ENCODE peak calls at places on chromosomes 16 and 17, in five cellular contexts. J is lung, B is A549, O is uterus, Z is fibroblast of lung. V is an unnamed sample.

GRCh38 chr17:61728297-61728836 is 135.0 kb downstream of the BRIP1 start:
- DNase-seq in J (no peak), B (no peak), O (no peak), Z (no peak), V (no peak)

GRCh38 chr16:619476-620100 is 11.2 kb upstream of the WFIKKN1 start:
- DNase-seq in J (no peak), B (no peak), O (no peak), Z (no peak), V (no peak)

GRCh38 chr17:69269174-69269998 is 40.8 kb upstream of the ABCA10 start:
- DNase-seq in J (no peak), B (peak; percentile 31), O (no peak), Z (peak; percentile 79), V (no peak)

GRCh38 chr16:63921737-63922136 is 1200.1 kb downstream of the CDH11 start:
- DNase-seq in J (no peak), B (no peak), O (no peak), Z (no peak), V (no peak)

GRCh38 chr16:86590501-86591144 is 12.3 kb downstream of the FOXL1 start:
- DNase-seq in J (no peak), B (peak; percentile 84), O (no peak), Z (peak; percentile 89), V (no peak)

GRCh38 chr16:17273142-17273561 is 197.6 kb downstream of the XYLT1 start:
- DNase-seq in J (no peak), B (peak; percentile 48), O (peak; percentile 20), Z (peak; percentile 90), V (no peak)

GRCh38 chr17:49447603-49448325 is 33.1 kb upstream of the PHB1 start:
- DNase-seq in J (no peak), B (no peak), O (no peak), Z (no peak), V (no peak)

GRCh38 chr17:73956595-73957465 is 246.6 kb upstream of the RPL38 start:
- DNase-seq in J (peak; percentile 40), B (peak; percentile 78), O (no peak), Z (peak; percentile 28), V (peak; percentile 27)

GRCh38 chr17:80217703-80218362 is 2.3 kb downstream of the SGSH start:
- DNase-seq in J (no peak), B (no peak), O (no peak), Z (no peak), V (no peak)

GRCh38 chr16:10242916-10243315 is 60.7 kb upstream of the GRIN2A start:
- DNase-seq in J (no peak), B (no peak), O (no peak), Z (no peak), V (no peak)

DNA sequence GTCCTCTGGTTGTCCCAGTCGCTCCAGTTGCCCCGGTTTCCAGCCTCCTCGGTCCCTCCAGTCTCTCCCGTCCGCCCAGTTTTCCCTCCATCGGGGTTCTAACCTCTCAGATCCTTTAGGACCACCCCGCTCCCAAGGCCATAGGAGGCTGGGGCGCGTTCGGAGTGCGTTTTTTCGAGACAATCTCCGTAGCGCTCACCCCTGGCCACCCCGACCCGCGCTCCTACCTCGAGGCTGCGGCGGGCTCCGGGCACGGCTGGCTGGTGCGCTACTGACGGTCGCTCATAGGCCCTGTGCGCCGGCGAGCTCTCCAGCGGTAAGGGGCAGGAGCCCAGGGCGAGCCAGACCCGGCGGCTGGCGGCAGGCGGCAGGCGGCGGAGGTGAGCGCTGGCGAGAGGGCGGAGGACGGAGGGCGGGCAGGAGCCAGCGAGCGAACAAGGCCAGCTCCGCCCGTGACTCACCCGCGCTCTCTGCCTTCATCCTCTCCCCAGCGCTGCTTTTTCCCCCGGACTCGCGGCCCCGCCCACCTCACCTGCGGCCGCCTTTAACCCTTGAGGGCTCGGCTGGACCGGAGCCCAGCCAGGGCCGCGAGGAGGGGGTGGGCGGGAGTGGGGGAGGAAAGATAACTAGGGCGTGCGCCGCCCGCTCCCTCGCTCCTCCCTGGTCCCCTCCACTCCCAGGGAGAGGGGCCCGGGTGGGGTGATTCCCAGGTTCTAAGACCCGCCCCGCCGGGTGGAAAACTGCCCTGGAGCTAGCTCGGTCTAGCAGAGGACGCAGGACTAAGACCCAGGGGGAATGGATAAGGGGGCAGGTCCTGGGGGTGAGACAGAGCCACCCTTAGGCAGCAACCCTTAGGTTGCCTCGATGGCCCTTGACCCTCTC is at the start of gene SP6:
- DNase-seq in J (peak; percentile 81), B (peak; percentile 76), O (peak; percentile 39), Z (peak; percentile 14), V (no peak)
- TF ChIP-seq CTCF in J (no peak), B (peak; percentile 27), O (peak; percentile 28), Z (no peak), V (no peak)

GRCh38 chr16:25212636-25213035 is 4.1 kb upstream of the AQP8 start:
- DNase-seq in J (no peak), B (no peak), O (no peak), Z (no peak), V (no peak)

GRCh38 chr16:25217119-25217511 is 368 bp downstream of the AQP8 start:
- DNase-seq in J (no peak), B (no peak), O (no peak), Z (no peak), V (no peak)

GRCh38 chr16:25217921-25218320 is 1.2 kb downstream of the AQP8 start:
- DNase-seq in J (no peak), B (no peak), O (no peak), Z (no peak), V (no peak)

GRCh38 chr16:25210758-25211157 is 6.0 kb upstream of the AQP8 start:
- DNase-seq in J (no peak), B (no peak), O (no peak), Z (peak; percentile 36), V (no peak)

DNA sequence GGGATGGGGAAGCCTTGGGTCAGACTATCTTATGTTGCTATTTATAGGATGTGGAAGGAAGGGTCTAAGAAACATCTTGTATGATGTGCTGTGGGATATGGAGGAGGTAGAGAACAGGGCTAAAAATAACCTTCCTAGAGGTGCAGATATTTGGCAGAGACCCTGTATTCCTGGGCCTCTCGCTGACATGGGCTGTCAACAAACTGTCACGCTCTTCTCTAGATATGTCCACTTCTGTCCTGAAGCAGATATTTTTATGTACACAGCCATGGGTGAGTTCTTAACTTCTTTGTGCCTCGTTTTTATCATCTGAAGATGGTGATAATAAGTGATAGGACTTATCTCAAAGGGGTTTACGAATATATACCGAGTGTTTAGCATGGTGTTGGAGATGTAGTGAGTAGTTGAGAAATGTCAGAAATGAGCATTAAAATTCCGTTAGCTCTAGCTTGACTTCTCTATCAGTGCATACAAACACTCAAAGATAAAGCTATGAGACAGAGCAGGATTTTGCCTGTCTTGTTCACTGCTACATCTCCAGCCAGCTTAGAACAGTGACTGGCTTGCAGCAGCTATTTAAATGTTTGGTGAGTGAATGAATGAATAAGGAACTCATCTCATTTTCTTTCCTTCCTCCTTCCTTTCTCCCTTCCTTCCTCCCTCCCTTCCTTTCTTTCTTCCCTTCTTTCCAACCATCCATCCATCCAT is 2.9 kb upstream of the AQP8 start:
- DNase-seq in J (no peak), B (no peak), O (no peak), Z (no peak), V (no peak)
- H3K27ac ChIP-seq in J (no peak overlapping the region), B (no peak overlapping the region), O (no peak overlapping the region), Z (no peak overlapping the region), V (no peak overlapping the region)

GRCh38 chr16:83882118-83882879 is 16.6 kb upstream of the MLYCD start:
- DNase-seq in J (no peak), B (no peak), O (no peak), Z (no peak), V (no peak)

DNA sequence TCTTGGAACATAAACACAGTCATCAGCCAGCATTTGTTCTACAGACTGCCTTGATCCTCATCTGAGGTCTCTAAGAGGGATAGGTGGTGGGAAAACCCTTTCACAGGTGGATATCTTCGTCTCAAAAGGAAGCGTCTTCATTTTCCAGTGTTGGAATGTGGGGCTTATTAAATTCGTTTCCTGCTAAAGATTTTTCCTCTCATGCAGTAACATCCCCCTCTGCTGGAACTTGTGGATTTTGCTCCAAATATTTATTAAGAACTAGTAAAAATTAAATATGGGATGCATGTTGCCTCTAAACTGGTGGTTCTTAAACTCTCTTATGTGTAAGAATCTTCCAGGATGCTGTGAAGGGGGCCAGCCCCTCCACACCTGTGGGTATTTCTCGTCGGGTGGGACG is 20.1 kb upstream of the MLYCD start:
- DNase-seq in J (no peak), B (peak; percentile 59), O (no peak), Z (peak; percentile 70), V (no peak)
- TF ChIP-seq CTCF in J (peak; percentile 10), B (peak; percentile 68), O (peak; percentile 58), Z (peak; percentile 65), V (peak; percentile 49)

DNA sequence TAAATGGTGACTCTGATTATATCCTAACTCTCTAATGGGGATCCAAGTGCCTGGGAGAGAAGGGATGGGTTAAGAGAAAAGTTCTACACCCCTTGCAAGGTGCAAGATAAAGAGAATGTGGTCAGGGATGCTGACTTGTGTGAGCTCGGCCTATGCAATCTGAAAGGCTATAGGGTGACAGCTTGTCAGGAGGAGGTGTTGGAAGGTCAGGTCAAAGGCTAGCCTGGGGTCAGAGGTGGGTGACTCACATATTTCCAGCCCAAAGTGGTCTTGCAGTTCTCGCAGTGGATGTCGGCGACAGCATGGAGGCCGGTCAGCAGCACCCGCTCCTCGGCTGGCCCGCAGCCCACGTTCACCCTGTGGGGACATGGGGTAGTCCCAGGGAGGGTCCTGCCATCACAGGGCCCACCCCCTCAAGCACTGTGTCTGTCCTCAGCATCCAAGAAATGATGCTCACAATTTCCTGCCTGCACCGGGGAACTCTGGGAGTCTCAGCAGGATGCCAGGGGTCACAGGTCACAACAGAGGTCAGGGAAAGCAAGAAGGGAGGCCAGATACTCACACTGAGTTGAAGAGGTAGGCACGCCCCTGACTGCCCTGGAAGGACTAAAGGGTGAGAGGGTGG is 1.4 kb downstream of the YPEL3 start:
- DNase-seq in J (no peak), B (no peak), O (peak; percentile 55), Z (no peak), V (no peak)
- H3K27ac ChIP-seq in J (peak overlapping the region; percentile 95), B (no peak overlapping the region), O (peak overlapping the region; percentile 99), Z (no peak overlapping the region), V (peak overlapping the region; percentile 99)

GRCh38 chr17:42180922-42181850 is at the start of gene KCNH4:
- DNase-seq in J (peak; percentile 74), B (peak; percentile 92), O (peak; percentile 54), Z (peak; percentile 70), V (peak; percentile 87)
- TF ChIP-seq CTCF in J (peak; percentile 43), B (peak; percentile 72), O (peak; percentile 58), Z (peak; percentile 45), V (peak; percentile 68)

GRCh38 chr16:50627419-50627818 is 53.7 kb downstream of the SNX20 start:
- DNase-seq in J (no peak), B (no peak), O (peak; percentile 88), Z (peak; percentile 41), V (no peak)
- H3K27ac ChIP-seq in J (no peak overlapping the region), B (no peak overlapping the region), O (peak overlapping the region; percentile 65), Z (no peak overlapping the region), V (no peak overlapping the region)

DNA sequence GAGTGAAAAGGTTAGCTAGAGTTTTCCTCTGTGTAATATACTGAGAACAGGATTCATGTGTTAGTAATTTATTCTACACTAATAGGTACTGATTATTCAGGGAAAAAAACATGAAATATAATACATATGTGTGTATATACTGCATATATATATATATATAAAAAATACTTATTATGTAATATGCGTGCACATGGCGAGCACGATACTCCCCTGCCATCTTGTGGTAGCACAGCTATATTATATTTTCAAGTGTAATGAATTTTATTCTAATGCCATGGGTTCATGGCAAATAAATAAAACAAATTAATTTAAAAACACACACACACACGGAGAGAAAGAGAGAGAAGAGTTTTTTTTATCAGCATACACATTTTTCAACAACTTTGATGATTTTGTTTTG is 460.6 kb downstream of the KCNJ2 start:
- DNase-seq in J (no peak), B (peak; percentile 27), O (no peak), Z (peak; percentile 55), V (no peak)
- TF ChIP-seq CTCF in J (no peak), B (peak; percentile 78), O (no peak), Z (peak; percentile 11), V (peak; percentile 61)

V was measured in dorsolateral prefrontal cortex.